ENCODE peak calls at places on chromosomes 13 and 19, in seven cellular contexts. S is dorsolateral prefrontal cortex, I is lung, C is stomach, E is neural crest cell, H is heart right ventricle, R is psoas muscle. L is an unnamed sample.

GRCh38 chr13:81480634-81481033 is 1139.7 kb upstream of the SPRY2 start:
- DNase-seq in S (no peak), I (no peak), C (no peak), E (no peak), H (no peak), R (no peak), L (no peak)

GRCh38 chr13:113533441-113533840 is 42.9 kb upstream of the DCUN1D2 start:
- DNase-seq in S (no peak), I (no peak), C (no peak), E (no peak), H (no peak), R (no peak), L (no peak)

GRCh38 chr13:101919541-101920306 is 467.2 kb downstream of the ITGBL1 start:
- DNase-seq in S (no peak), I (no peak), C (no peak), E (peak; percentile 57), H (peak; percentile 39), R (no peak), L (no peak)

GRCh38 chr19:17720487-17720839 is 1.2 kb downstream of the MAP1S start:
- DNase-seq in S (no peak), I (no peak), C (no peak), E (no peak), H (no peak), R (no peak), L (no peak)

GRCh38 chr19:18775586-18776287 is 15.4 kb downstream of the COMP start:
- DNase-seq in S (no peak), I (no peak), C (no peak), E (no peak), H (no peak), R (no peak), L (no peak)

GRCh38 chr19:40759352-40759751 is 8.3 kb downstream of the SNRPA start:
- DNase-seq in S (no peak), I (no peak), C (no peak), E (no peak), H (no peak), R (no peak), L (no peak)

GRCh38 chr13:23701646-23702045 is 131.4 kb downstream of the TNFRSF19 start:
- DNase-seq in S (no peak), I (peak; percentile 45), C (peak; percentile 35), E (no peak), H (peak; percentile 79), R (peak; percentile 92), L (no peak)

GRCh38 chr13:98542568-98543379 is 34.1 kb downstream of the STK24 start:
- DNase-seq in S (no peak), I (no peak), C (no peak), E (no peak), H (no peak), R (no peak), L (no peak)

GRCh38 chr19:18995804-18996241 is 37.5 kb downstream of the SUGP2 start:
- DNase-seq in S (peak; percentile 45), I (peak; percentile 65), C (peak; percentile 35), E (peak; percentile 45), H (peak; percentile 33), R (peak; percentile 35), L (no peak)

GRCh38 chr13:27920677-27921420 is 1.0 kb downstream of the PDX1 start:
- DNase-seq in S (no peak), I (no peak), C (no peak), E (no peak), H (no peak), R (no peak), L (peak; percentile 37)

GRCh38 chr13:73142091-73142490 is 83.3 kb downstream of the KLF5 start:
- DNase-seq in S (no peak), I (no peak), C (peak; percentile 43), E (no peak), H (no peak), R (no peak), L (no peak)

GRCh38 chr13:28753208-28753892 is 34.6 kb upstream of the SLC46A3 start:
- DNase-seq in S (no peak), I (peak; percentile 44), C (peak; percentile 31), E (no peak), H (peak; percentile 21), R (no peak), L (no peak)

GRCh38 chr19:42155796-42156195 is 23.6 kb upstream of the POU2F2 start:
- DNase-seq in S (no peak), I (no peak), C (no peak), E (no peak), H (no peak), R (no peak), L (no peak)

GRCh38 chr13:62278271-62278670 is 862.6 kb upstream of the PCDH20 start:
- DNase-seq in S (no peak), I (no peak), C (no peak), E (no peak), H (no peak), R (no peak), L (no peak)

GRCh38 chr13:40578055-40578454 is 88.4 kb downstream of the FOXO1 start:
- DNase-seq in S (no peak), I (no peak), C (no peak), E (no peak), H (no peak), R (no peak), L (no peak)

GRCh38 chr19:47157455-47158321 is 27.1 kb downstream of the SAE1 start:
- DNase-seq in S (no peak), I (peak; percentile 31), C (peak; percentile 33), E (peak; percentile 47), H (peak; percentile 42), R (peak; percentile 32), L (no peak)

GRCh38 chr19:43078311-43078710 is 4.2 kb downstream of the PSG2 start:
- DNase-seq in S (no peak), I (no peak), C (no peak), E (no peak), H (no peak), R (no peak), L (no peak)

GRCh38 chr13:51861728-51862300 is at the start of gene CCDC70:
- DNase-seq in S (no peak), I (no peak), C (no peak), E (no peak), H (no peak), R (no peak), L (no peak)

GRCh38 chr13:49627831-49628652 is at the start of gene ARL11:
- DNase-seq in S (no peak), I (peak; percentile 62), C (peak; percentile 56), E (no peak), H (peak; percentile 60), R (peak; percentile 59), L (peak; percentile 78)

GRCh38 chr19:14406645-14407331 is 12.4 kb downstream of the DDX39A start:
- DNase-seq in S (no peak), I (no peak), C (no peak), E (no peak), H (no peak), R (no peak), L (no peak)
- TF ChIP-seq CTCF in S (no peak), I (no peak), C (no peak), E (no peak), H (no peak), R (no peak), L (no peak)

DNA sequence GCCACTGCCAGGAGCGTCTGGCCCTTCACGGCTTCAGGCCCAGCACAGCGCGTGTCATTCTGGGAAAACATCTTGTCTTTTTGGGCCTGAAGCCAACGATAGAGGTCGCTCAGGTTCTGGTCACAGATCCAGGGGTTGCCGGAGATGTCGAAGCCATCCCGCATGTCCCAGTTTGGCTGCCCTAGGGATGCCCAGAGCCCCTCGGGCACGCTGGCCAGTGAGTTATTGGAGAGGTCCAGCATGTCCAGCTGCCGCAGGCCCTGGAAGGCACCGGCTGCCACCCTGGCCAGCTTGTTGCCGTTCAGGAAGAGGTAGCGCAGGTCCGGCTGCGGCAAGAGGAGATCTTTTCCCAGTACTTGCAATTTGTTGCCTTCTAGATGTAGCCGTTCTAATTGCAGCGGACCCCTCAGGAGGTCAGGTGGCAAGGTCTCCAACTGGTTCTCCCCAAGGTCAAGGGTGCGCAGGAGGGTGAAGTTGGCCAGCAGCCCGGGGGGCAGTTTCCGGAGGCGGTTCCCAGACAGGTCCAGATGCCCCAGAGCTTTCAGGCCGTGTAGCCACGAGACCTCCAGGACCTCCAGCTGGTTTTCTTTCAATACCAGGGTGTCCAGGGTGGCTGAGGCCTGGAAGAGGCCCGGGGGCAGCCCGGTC is 1.8 kb downstream of the LRG1 start:
- DNase-seq in S (no peak), I (no peak), C (no peak), E (no peak), H (no peak), R (no peak), L (no peak)
- TF ChIP-seq CTCF in S (no peak), I (no peak), C (no peak), E (no peak), H (no peak), R (no peak), L (no peak)

GRCh38 chr19:30884146-30884812 is 465.0 kb downstream of the TSHZ3 start:
- DNase-seq in S (no peak), I (no peak), C (no peak), E (no peak), H (no peak), R (no peak), L (no peak)
- TF ChIP-seq CTCF in S (no peak), I (no peak), C (no peak), E (no peak), H (no peak), R (no peak), L (no peak)

DNA sequence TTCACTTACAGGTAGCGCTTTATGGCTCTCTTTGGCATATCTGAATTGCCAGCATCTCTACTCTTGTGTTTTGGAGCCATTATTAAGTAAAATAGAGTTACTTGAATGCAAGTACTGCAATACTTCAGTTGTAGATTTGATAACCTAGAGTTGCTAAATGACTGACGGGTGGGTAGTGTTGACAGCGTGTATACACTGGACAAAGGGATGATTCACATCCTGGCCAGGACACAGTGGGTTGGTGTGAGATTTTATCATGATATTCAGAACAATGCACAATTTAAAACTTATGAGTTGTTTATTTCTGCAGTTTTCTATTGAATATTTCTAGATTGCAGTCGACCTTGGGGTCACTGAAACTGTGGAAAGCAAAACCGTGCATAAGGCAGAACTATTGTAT is 44.5 kb downstream of the NDFIP2 start:
- DNase-seq in S (no peak), I (no peak), C (no peak), E (no peak), H (no peak), R (no peak), L (no peak)
- TF ChIP-seq CTCF in S (no peak), I (no peak), C (no peak), E (no peak), H (no peak), R (no peak), L (no peak)

DNA sequence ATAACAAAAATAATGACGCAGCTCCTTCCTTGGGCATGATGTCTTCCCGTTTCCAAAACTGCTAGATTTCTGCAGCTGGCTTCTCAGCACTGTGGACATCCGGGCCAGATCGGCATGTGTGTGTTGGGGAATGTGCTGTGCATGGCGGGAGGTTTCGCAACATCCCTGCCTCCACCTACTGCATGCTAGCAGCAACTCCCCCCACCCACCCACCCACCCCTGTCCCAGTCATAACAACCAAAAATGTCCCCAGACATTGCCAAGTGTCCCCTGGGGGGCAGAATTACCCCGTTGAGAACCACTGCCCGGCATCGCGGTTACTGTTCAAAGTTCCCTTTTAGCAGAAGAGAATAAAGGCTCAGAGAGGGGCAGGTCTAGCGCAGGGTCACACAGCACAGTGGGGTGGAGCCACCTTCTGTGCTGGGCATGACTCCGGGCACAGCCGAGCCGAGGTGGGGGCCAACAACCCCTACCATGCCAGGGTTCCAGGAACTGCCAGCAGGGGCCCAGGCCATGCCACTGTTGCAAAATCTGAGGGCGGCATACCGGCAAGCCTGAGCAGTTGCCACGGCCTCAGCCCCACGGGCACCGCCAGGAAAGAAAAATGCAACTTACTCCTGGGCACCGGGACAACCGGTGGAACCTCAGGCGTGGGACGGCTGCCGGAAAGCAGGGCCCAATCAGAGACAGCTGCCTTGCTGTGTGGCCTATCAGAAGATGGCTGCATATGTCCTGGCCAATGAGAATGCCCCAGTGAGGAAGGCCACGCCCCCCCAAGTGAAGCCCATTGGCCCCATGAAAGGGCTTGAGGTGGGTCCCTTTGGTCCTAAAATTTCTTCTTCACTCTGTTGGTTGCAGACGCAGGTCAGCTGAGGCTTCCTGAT is 22.5 kb upstream of the NFIC start:
- DNase-seq in S (peak; percentile 57), I (peak; percentile 89), C (peak; percentile 78), E (no peak), H (peak; percentile 76), R (peak; percentile 87), L (no peak)
- TF ChIP-seq CTCF in S (peak; percentile 42), I (no peak), C (no peak), E (no peak), H (peak; percentile 36), R (no peak), L (no peak)